ENCODE peak calls at places on chromosomes 12 and 14, in four cellular contexts. R is K562, O is HCT116, T is H1. Z is an unnamed sample.

GRCh38 chr12:92442782-92443181 is 260.0 kb upstream of the PLEKHG7 start:
- DNase-seq in R (no peak), O (no peak), T (no peak), Z (no peak)

GRCh38 chr12:49489720-49490119 is 49.1 kb upstream of the KCNH3 start:
- DNase-seq in R (no peak), O (peak; percentile 70), T (no peak), Z (no peak)

GRCh38 chr12:126160912-126161311 is 1095.7 kb downstream of the AACS start:
- DNase-seq in R (no peak), O (no peak), T (no peak), Z (no peak)

GRCh38 chr14:72688990-72689677 is 204.8 kb downstream of the DPF3 start:
- DNase-seq in R (no peak), O (no peak), T (peak; percentile 45), Z (no peak)

GRCh38 chr12:49838973-49839633 is 3.8 kb downstream of the BCDIN3D start:
- DNase-seq in R (peak; percentile 44), O (peak; percentile 22), T (no peak), Z (peak; percentile 43)

GRCh38 chr14:92470215-92470614 is 43.4 kb upstream of the RIN3 start:
- DNase-seq in R (no peak), O (no peak), T (no peak), Z (no peak)

GRCh38 chr14:50741571-50741970 is 73.5 kb upstream of the SAV1 start:
- DNase-seq in R (no peak), O (peak; percentile 16), T (no peak), Z (no peak)

GRCh38 chr12:52126605-52127578 is 47.4 kb downstream of the SMIM41 start:
- DNase-seq in R (no peak), O (no peak), T (no peak), Z (no peak)

GRCh38 chr12:105032703-105033357 is 46.7 kb downstream of the NOPCHAP1 start:
- DNase-seq in R (no peak), O (no peak), T (no peak), Z (no peak)

GRCh38 chr12:90484130-90484529 is 470.8 kb downstream of the CCER1 start:
- DNase-seq in R (no peak), O (no peak), T (no peak), Z (no peak)

GRCh38 chr12:108324678-108325358 is 14.3 kb downstream of the CMKLR1 start:
- DNase-seq in R (no peak), O (no peak), T (no peak), Z (no peak)

GRCh38 chr12:117105902-117106301 is 6.7 kb upstream of the TESC start:
- DNase-seq in R (no peak), O (peak; percentile 88), T (no peak), Z (peak; percentile 56)

GRCh38 chr12:19402211-19402610 is 37.1 kb upstream of the AEBP2 start:
- DNase-seq in R (no peak), O (no peak), T (no peak), Z (peak; percentile 15)

GRCh38 chr12:19397534-19397933 is 41.8 kb upstream of the AEBP2 start:
- DNase-seq in R (no peak), O (no peak), T (no peak), Z (no peak)

GRCh38 chr12:19404232-19404880 is 34.9 kb upstream of the AEBP2 start:
- DNase-seq in R (no peak), O (no peak), T (no peak), Z (no peak)

GRCh38 chr12:19398376-19399363 is 40.6 kb upstream of the AEBP2 start:
- DNase-seq in R (no peak), O (no peak), T (no peak), Z (no peak)

GRCh38 chr12:19402743-19403400 is 36.4 kb upstream of the AEBP2 start:
- DNase-seq in R (no peak), O (no peak), T (no peak), Z (peak; percentile 78)
- TF ChIP-seq FOSL1 in R (no peak), O (no peak), T (no peak), Z (no peak)

GRCh38 chr14:70189678-70190077 is 927 bp upstream of the SLC8A3 start:
- DNase-seq in R (no peak), O (no peak), T (no peak), Z (no peak)
- TF ChIP-seq FOSL1 in R (no peak), O (no peak), T (no peak), Z (no peak)

GRCh38 chr12:69430942-69431603 is 39.1 kb upstream of the FRS2 start:
- DNase-seq in R (no peak), O (no peak), T (no peak), Z (no peak)
- TF ChIP-seq FOSL1 in R (no peak), O (no peak), T (no peak), Z (no peak)

GRCh38 chr14:41993687-41994086 is 387.0 kb downstream of the LRFN5 start:
- DNase-seq in R (no peak), O (no peak), T (no peak), Z (no peak)
- TF ChIP-seq FOSL1 in R (no peak), O (no peak), T (no peak), Z (no peak)

Z was measured in HepG2.